ENCODE peak calls at places on chromosomes 6 and 20, in four cellular contexts. Q is T follicular helper cell; A is osteocyte; S is activated CD4-positive, CD25-positive, alpha-beta regulatory T cell treated with anti-CD3 and anti-CD28 coated beads, Interleukin-2, amount 50 U/mL, for 72 hours. V is an unnamed sample.

GRCh38 chr6:152474341-152474740 is 162.8 kb downstream of the SYNE1 start:
- DNase-seq in S (no peak), Q (no peak), A (no peak), V (no peak)

GRCh38 chr6:15502451-15503345 is 160.1 kb downstream of the DTNBP1 start:
- DNase-seq in S (peak; percentile 27), A (peak; percentile 60), Q (no peak), V (no peak)

GRCh38 chr6:4435981-4436445 is 300.6 kb upstream of the ECI2 start:
- DNase-seq in Q (no peak), A (no peak), S (no peak), V (no peak)

GRCh38 chr6:157059781-157060180 is 263.5 kb downstream of the TMEM242 start:
- DNase-seq in Q (no peak), S (no peak), A (no peak), V (no peak)

GRCh38 chr6:31132806-31133205 is 6.1 kb downstream of the PSORS1C2 start:
- DNase-seq in S (no peak), A (no peak), Q (no peak), V (no peak)

GRCh38 chr20:41738584-41739193 is 120.5 kb upstream of the CHD6 start:
- DNase-seq in S (no peak), Q (peak; percentile 4), A (no peak), V (no peak)

GRCh38 chr6:163572612-163573011 is 158.1 kb downstream of the QKI start:
- DNase-seq in A (no peak), S (no peak), Q (no peak), V (no peak)

GRCh38 chr6:15621203-15622044 is 41.4 kb downstream of the DTNBP1 start:
- DNase-seq in S (no peak), Q (no peak), A (no peak), V (no peak)

GRCh38 chr6:52497652-52498408 is 77.7 kb downstream of the EFHC1 start:
- DNase-seq in S (no peak), Q (no peak), A (peak; percentile 60), V (no peak)

GRCh38 chr20:49969946-49970345 is 12.8 kb upstream of the SNAI1 start:
- DNase-seq in S (no peak), A (no peak), Q (no peak), V (no peak)

GRCh38 chr6:169962604-169963469 is 211.4 kb downstream of the ERMARD start:
- DNase-seq in Q (no peak), A (peak; percentile 81), S (peak; percentile 30), V (peak; percentile 62)

GRCh38 chr6:168789699-168790098 is 348.7 kb downstream of the SMOC2 start:
- DNase-seq in A (no peak), Q (no peak), S (no peak), V (no peak)

GRCh38 chr6:26554669-26555504 is 16.7 kb downstream of the HMGN4 start:
- DNase-seq in Q (peak; percentile 44), A (no peak), S (peak; percentile 64), V (no peak)

GRCh38 chr6:47066418-47066817 is 24.3 kb upstream of the ADGRF1 start:
- DNase-seq in Q (no peak), S (no peak), A (no peak), V (no peak)

V was measured in type B pancreatic cell.